ENCODE peak calls at places on chromosomes 13 and 19, in four cellular contexts. One of them, this sample, is unnamed.

GRCh38 chr13:30159446-30159839 is 147.9 kb downstream of the KATNAL1 start:
- DNase-seq in IMR-90: peak
- DNase-seq in H9: no peak
- DNase-seq in H1: no peak
- DNase-seq in this sample: no peak

GRCh38 chr13:45728759-45729158 is 26.6 kb downstream of the CBY2 start:
- DNase-seq in IMR-90: no peak
- DNase-seq in H9: peak
- DNase-seq in H1: peak
- DNase-seq in this sample: peak

GRCh38 chr19:35901055-35901644 is 810 bp upstream of the NFKBID start:
- DNase-seq in IMR-90: peak
- DNase-seq in H9: no peak
- DNase-seq in H1: no peak
- DNase-seq in this sample: no peak

GRCh38 chr13:29771247-29771646 is 79.2 kb downstream of the UBL3 start:
- DNase-seq in IMR-90: peak
- DNase-seq in H9: no peak
- DNase-seq in H1: no peak
- DNase-seq in this sample: peak

GRCh38 chr19:40721936-40722661 is 5.2 kb downstream of the ITPKC start:
- DNase-seq in IMR-90: peak
- DNase-seq in H9: no peak
- DNase-seq in H1: no peak
- DNase-seq in this sample: no peak

GRCh38 chr13:23750383-23751121 is 138.6 kb downstream of the MIPEP start:
- DNase-seq in IMR-90: peak
- DNase-seq in H9: no peak
- DNase-seq in H1: no peak
- DNase-seq in this sample: no peak

GRCh38 chr13:43238341-43239083 is 215.1 kb downstream of the DNAJC15 start:
- DNase-seq in IMR-90: no peak
- DNase-seq in H9: no peak
- DNase-seq in H1: no peak
- DNase-seq in this sample: peak

GRCh38 chr13:50467156-50467814 is 376.2 kb downstream of the DLEU7 start:
- DNase-seq in IMR-90: no peak
- DNase-seq in H9: no peak
- DNase-seq in H1: no peak
- DNase-seq in this sample: no peak

GRCh38 chr19:23673132-23673531 is 13.9 kb downstream of the ZNF675 start:
- DNase-seq in IMR-90: no peak
- DNase-seq in H9: no peak
- DNase-seq in H1: no peak
- DNase-seq in this sample: no peak

GRCh38 chr13:52027832-52028231 is 3.3 kb downstream of the UTP14C start:
- DNase-seq in IMR-90: no peak
- DNase-seq in H9: no peak
- DNase-seq in H1: no peak
- DNase-seq in this sample: no peak

GRCh38 chr13:73937420-73937819 is 196.8 kb downstream of the KLF12 start:
- DNase-seq in IMR-90: no peak
- DNase-seq in H9: no peak
- DNase-seq in H1: no peak
- DNase-seq in this sample: no peak

GRCh38 chr19:32809254-32809653 is 60.3 kb downstream of the SLC7A9 start:
- DNase-seq in IMR-90: no peak
- DNase-seq in H9: no peak
- DNase-seq in H1: no peak
- DNase-seq in this sample: no peak

GRCh38 chr13:95300625-95301134 is 571 bp downstream of the ABCC4 start:
- DNase-seq in IMR-90: peak
- DNase-seq in H9: peak
- DNase-seq in H1: peak
- DNase-seq in this sample: peak

GRCh38 chr19:37963190-37963947 is 56.4 kb downstream of the SIPA1L3 start:
- DNase-seq in IMR-90: peak
- DNase-seq in H9: no peak
- DNase-seq in H1: no peak
- DNase-seq in this sample: no peak

GRCh38 chr19:49556412-49557398 is 23.7 kb downstream of the NOSIP start:
- DNase-seq in IMR-90: no peak
- DNase-seq in H9: peak
- DNase-seq in H1: peak
- DNase-seq in this sample: peak

GRCh38 chr13:58950911-58951310 is 1212.8 kb downstream of the DIAPH3 start:
- DNase-seq in IMR-90: no peak
- DNase-seq in H9: no peak
- DNase-seq in H1: no peak
- DNase-seq in this sample: no peak

GRCh38 chr19:35264281-35265125 is 4.3 kb upstream of the USF2 start:
- DNase-seq in IMR-90: no peak
- DNase-seq in H9: peak
- DNase-seq in H1: no peak
- DNase-seq in this sample: no peak

GRCh38 chr13:93496985-93497673 is 270.5 kb downstream of the GPC6 start:
- DNase-seq in IMR-90: no peak
- DNase-seq in H9: no peak
- DNase-seq in H1: no peak
- DNase-seq in this sample: peak

GRCh38 chr13:104206450-104207044 is 1140.3 kb upstream of the SLC10A2 start:
- DNase-seq in IMR-90: no peak
- DNase-seq in H9: no peak
- DNase-seq in H1: no peak
- DNase-seq in this sample: no peak

GRCh38 chr13:70386919-70387318 is 278.7 kb upstream of the KLHL1 start:
- DNase-seq in IMR-90: no peak
- DNase-seq in H9: peak
- DNase-seq in H1: no peak
- DNase-seq in this sample: no peak

GRCh38 chr19:11539495-11540365 is 1.1 kb downstream of the CNN1 start:
- DNase-seq in IMR-90: peak
- DNase-seq in H9: no peak
- DNase-seq in H1: peak
- DNase-seq in this sample: peak

GRCh38 chr13:41652735-41653361 is 195.5 kb downstream of the RGCC start:
- DNase-seq in IMR-90: peak
- DNase-seq in H9: no peak
- DNase-seq in H1: no peak
- DNase-seq in this sample: peak

GRCh38 chr13:34577051-34577450 is 365.0 kb upstream of the NBEA start:
- DNase-seq in IMR-90: no peak
- DNase-seq in H9: no peak
- DNase-seq in H1: no peak
- DNase-seq in this sample: no peak

GRCh38 chr13:39148513-39148961 is 110.3 kb downstream of the NHLRC3 start:
- DNase-seq in IMR-90: no peak
- DNase-seq in H9: no peak
- DNase-seq in H1: no peak
- DNase-seq in this sample: peak

GRCh38 chr13:41678320-41678719 is 221.0 kb downstream of the RGCC start:
- DNase-seq in IMR-90: peak
- DNase-seq in H9: no peak
- DNase-seq in H1: no peak
- DNase-seq in this sample: no peak

GRCh38 chr13:92461402-92461801 is 765.2 kb upstream of the GPC6 start:
- DNase-seq in IMR-90: no peak
- DNase-seq in H9: no peak
- DNase-seq in H1: no peak
- DNase-seq in this sample: no peak

GRCh38 chr19:6458695-6459355 is 767 bp downstream of the SLC25A23 start:
- DNase-seq in IMR-90: no peak
- DNase-seq in H9: no peak
- DNase-seq in H1: no peak
- DNase-seq in this sample: no peak

GRCh38 chr19:30686252-30686762 is 314.1 kb downstream of the ZNF536 start:
- DNase-seq in IMR-90: no peak
- DNase-seq in H9: no peak
- DNase-seq in H1: no peak
- DNase-seq in this sample: no peak

GRCh38 chr19:58407658-58408151 is 744 bp upstream of the ZNF584 start:
- DNase-seq in IMR-90: peak
- DNase-seq in H9: peak
- DNase-seq in H1: no peak
- DNase-seq in this sample: peak

GRCh38 chr19:17755977-17756670 is 4.8 kb downstream of the FCHO1 start:
- DNase-seq in IMR-90: peak
- DNase-seq in H9: peak
- DNase-seq in H1: peak
- DNase-seq in this sample: peak

GRCh38 chr19:16627928-16628182 is 149 bp downstream of the MED26 start:
- DNase-seq in IMR-90: no peak
- DNase-seq in H9: no peak
- DNase-seq in H1: no peak
- DNase-seq in this sample: no peak

GRCh38 chr13:84563611-84564010 is 681.3 kb upstream of the SLITRK1 start:
- DNase-seq in IMR-90: no peak
- DNase-seq in H9: no peak
- DNase-seq in H1: no peak
- DNase-seq in this sample: no peak

GRCh38 chr19:55579766-55580621 is 654 bp downstream of the ZNF579 start:
- DNase-seq in IMR-90: peak
- DNase-seq in H9: peak
- DNase-seq in H1: peak
- DNase-seq in this sample: peak

GRCh38 chr13:51246411-51247298 is 24.5 kb downstream of the FAM124A start:
- DNase-seq in IMR-90: no peak
- DNase-seq in H9: no peak
- DNase-seq in H1: peak
- DNase-seq in this sample: no peak

GRCh38 chr19:17441241-17442135 is 7.0 kb downstream of the TMEM221 start:
- DNase-seq in IMR-90: no peak
- DNase-seq in H9: peak
- DNase-seq in H1: peak
- DNase-seq in this sample: peak

GRCh38 chr19:51333836-51334460 is 8.0 kb downstream of the VSIG10L start:
- DNase-seq in IMR-90: no peak
- DNase-seq in H9: peak
- DNase-seq in H1: no peak
- DNase-seq in this sample: peak

GRCh38 chr19:51327066-51327985 is 14.6 kb downstream of the VSIG10L start:
- DNase-seq in IMR-90: peak
- DNase-seq in H9: peak
- DNase-seq in H1: peak
- DNase-seq in this sample: peak

GRCh38 chr19:51329411-51329810 is 12.5 kb downstream of the VSIG10L start:
- DNase-seq in IMR-90: no peak
- DNase-seq in H9: no peak
- DNase-seq in H1: no peak
- DNase-seq in this sample: no peak

GRCh38 chr19:51330366-51330765 is 11.6 kb downstream of the VSIG10L start:
- DNase-seq in IMR-90: no peak
- DNase-seq in H9: no peak
- DNase-seq in H1: no peak
- DNase-seq in this sample: no peak

DNA sequence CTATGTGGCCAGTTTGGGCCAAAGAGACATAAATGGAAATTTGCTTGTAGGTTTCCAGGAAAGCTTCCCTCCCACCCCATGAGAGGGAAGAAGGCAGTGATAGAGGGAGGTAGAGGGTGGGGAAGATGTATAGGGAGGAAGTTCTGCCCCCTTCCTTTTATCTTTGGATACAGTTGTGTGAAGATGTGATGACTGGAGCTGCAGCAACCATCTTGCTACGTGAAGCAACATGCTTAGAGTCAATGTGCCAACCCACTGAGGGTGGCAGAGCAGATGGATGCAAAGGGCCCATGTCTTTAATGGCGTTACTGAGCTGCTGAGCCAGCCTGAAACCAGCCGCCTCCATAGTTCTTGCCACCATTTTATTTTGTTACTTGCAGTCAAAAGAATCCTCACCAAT is 10.7 kb downstream of the VSIG10L start:
- DNase-seq in IMR-90: no peak
- DNase-seq in H9: no peak
- DNase-seq in H1: no peak
- DNase-seq in this sample: no peak
- H4K5ac ChIP-seq in IMR-90: no peak
- H4K5ac ChIP-seq in H9: no peak
- H4K5ac ChIP-seq in H1: no peak
- H4K5ac ChIP-seq in this sample: no peak

GRCh38 chr19:29680447-29680846 is 15.2 kb downstream of the PLEKHF1 start:
- DNase-seq in IMR-90: no peak
- DNase-seq in H9: no peak
- DNase-seq in H1: no peak
- DNase-seq in this sample: no peak
- H2BK15ac ChIP-seq in IMR-90: no peak
- H2BK15ac ChIP-seq in H9: no peak
- H2BK15ac ChIP-seq in H1: no peak
- H2BK15ac ChIP-seq in this sample: no peak

GRCh38 chr19:2540251-2540645 is 64.3 kb downstream of the GADD45B start:
- DNase-seq in IMR-90: no peak
- DNase-seq in H9: no peak
- DNase-seq in H1: no peak
- DNase-seq in this sample: no peak
- H3K4me2 ChIP-seq in IMR-90: peak
- H3K4me2 ChIP-seq in H9: peak
- H3K4me2 ChIP-seq in H1: peak
- H3K4me2 ChIP-seq in this sample: no peak

DNA sequence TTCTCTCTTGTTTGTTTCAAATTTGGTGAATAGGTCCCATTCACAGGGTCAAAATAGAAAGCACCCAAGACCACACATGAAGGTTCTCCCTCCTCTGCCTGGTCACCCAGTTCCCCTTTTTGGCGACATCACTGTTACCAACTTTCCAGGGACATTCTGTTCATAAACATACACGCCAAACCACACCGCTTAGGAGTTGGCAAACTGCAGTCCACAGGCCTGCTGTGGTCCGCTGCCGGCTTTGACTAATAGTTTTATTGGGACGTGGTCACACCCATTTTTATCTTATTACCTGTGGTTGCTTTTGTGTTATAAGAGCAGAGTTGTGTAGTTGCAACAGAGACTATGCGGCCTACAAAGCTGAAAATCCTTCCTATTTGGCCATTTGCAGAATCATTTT is 24.2 kb downstream of the UHRF1 start:
- DNase-seq in IMR-90: no peak
- DNase-seq in H9: no peak
- DNase-seq in H1: no peak
- DNase-seq in this sample: no peak
- H4K5ac ChIP-seq in IMR-90: no peak
- H4K5ac ChIP-seq in H9: no peak
- H4K5ac ChIP-seq in H1: no peak
- H4K5ac ChIP-seq in this sample: no peak

GRCh38 chr13:99811067-99811715 is 160.4 kb downstream of the ZIC5 start:
- DNase-seq in IMR-90: no peak
- DNase-seq in H9: no peak
- DNase-seq in H1: no peak
- DNase-seq in this sample: no peak
- H2BK15ac ChIP-seq in IMR-90: no peak
- H2BK15ac ChIP-seq in H9: no peak
- H2BK15ac ChIP-seq in H1: no peak
- H2BK15ac ChIP-seq in this sample: no peak

GRCh38 chr13:91347996-91348905 is 764 bp downstream of the MIR17HG start:
- DNase-seq in IMR-90: no peak
- DNase-seq in H9: no peak
- DNase-seq in H1: no peak
- DNase-seq in this sample: no peak
- H3K4me2 ChIP-seq in IMR-90: no peak
- H3K4me2 ChIP-seq in H9: no peak
- H3K4me2 ChIP-seq in H1: peak
- H3K4me2 ChIP-seq in this sample: no peak